ENCODE peak calls at places on chromosomes 6 and 20, in nine cellular contexts. A is prostate gland, Q is adrenal gland, V is spleen, B is upper lobe of left lung, Y is A549, D is sigmoid colon, F is esophagus squamous epithelium, Z is tibial nerve. K is an unnamed sample.

GRCh38 chr6:73134588-73134987 is 90.7 kb downstream of the KHDC1L start:
- DNase-seq in D (no peak), V (no peak), Z (no peak), A (no peak), Y (peak; percentile 56), Q (no peak), B (peak; percentile 39), F (no peak), K (no peak)

GRCh38 chr20:4932061-4932460 is 69.2 kb downstream of the SLC23A2 start:
- DNase-seq in D (no peak), Y (no peak), V (no peak), B (no peak), F (no peak), Z (no peak), Q (no peak), A (no peak), K (no peak)

GRCh38 chr20:33859157-33859695 is 48.1 kb downstream of the CHMP4B start:
- DNase-seq in D (no peak), A (no peak), Y (peak; percentile 39), B (no peak), F (no peak), Q (no peak), V (no peak), Z (no peak), K (peak; percentile 27)

GRCh38 chr6:132483779-132484679 is 28.9 kb downstream of the STX7 start:
- DNase-seq in V (no peak), A (peak; percentile 43), D (no peak), B (no peak), Z (peak; percentile 43), Y (peak; percentile 56), Q (peak; percentile 46), F (no peak), K (peak; percentile 61)

GRCh38 chr20:51412991-51413471 is 129.5 kb downstream of the NFATC2 start:
- DNase-seq in F (no peak), V (no peak), D (no peak), Z (no peak), Y (no peak), B (no peak), A (no peak), Q (no peak), K (no peak)

GRCh38 chr6:106858653-106859092 is 115.9 kb downstream of the CD24 start:
- DNase-seq in Z (no peak), D (no peak), F (no peak), Y (peak; percentile 68), V (no peak), B (no peak), Q (no peak), A (no peak), K (peak; percentile 63)

GRCh38 chr20:22106308-22106938 is 401.0 kb downstream of the PAX1 start:
- DNase-seq in Z (peak; percentile 32), Y (peak; percentile 66), A (peak; percentile 6), F (no peak), D (no peak), V (no peak), B (no peak), Q (no peak), K (no peak)

GRCh38 chr6:169371344-169372144 is 117.9 kb upstream of the THBS2 start:
- DNase-seq in V (no peak), F (no peak), B (peak; percentile 52), Q (no peak), Z (no peak), A (no peak), D (no peak), Y (peak; percentile 46), K (no peak)

GRCh38 chr6:38170666-38171065 is 351.1 kb downstream of the ZFAND3 start:
- DNase-seq in V (no peak), A (no peak), Q (no peak), D (no peak), F (no peak), Z (no peak), B (no peak), Y (no peak), K (no peak)

GRCh38 chr6:110326609-110327008 is 31.5 kb downstream of the METTL24 start:
- DNase-seq in Z (no peak), Y (no peak), A (no peak), D (no peak), F (no peak), V (no peak), B (no peak), Q (no peak), K (no peak)
- H3K4me1 ChIP-seq in Z (peaks cover 9% of the 10 kb centered on the region), Y (peaks cover 6% of the 10 kb centered on the region), A (no peaks in the 10 kb centered on the region), D (peaks cover 95% of the 10 kb centered on the region), F (peaks cover 4% of the 10 kb centered on the region), V (no peaks in the 10 kb centered on the region), B (peaks cover 13% of the 10 kb centered on the region), Q (peaks cover 44% of the 10 kb centered on the region), K (peaks cover 23% of the 10 kb centered on the region)

GRCh38 chr6:33779305-33779704 is 9.6 kb downstream of the LEMD2 start:
- DNase-seq in V (no peak), F (no peak), Z (no peak), B (no peak), Q (no peak), D (no peak), Y (no peak), A (no peak), K (no peak)

GRCh38 chr6:33776764-33777163 is 12.2 kb downstream of the LEMD2 start:
- DNase-seq in D (no peak), B (no peak), V (no peak), Y (no peak), A (no peak), F (no peak), Q (no peak), Z (no peak), K (no peak)

GRCh38 chr6:33779895-33780294 is 9.0 kb downstream of the LEMD2 start:
- DNase-seq in V (no peak), Q (no peak), Y (no peak), A (no peak), D (no peak), F (no peak), B (no peak), Z (no peak), K (no peak)

GRCh38 chr6:33777716-33778474 is 11.0 kb downstream of the LEMD2 start:
- DNase-seq in V (no peak), B (no peak), Z (no peak), F (no peak), D (no peak), Y (no peak), A (no peak), Q (no peak), K (no peak)

DNA sequence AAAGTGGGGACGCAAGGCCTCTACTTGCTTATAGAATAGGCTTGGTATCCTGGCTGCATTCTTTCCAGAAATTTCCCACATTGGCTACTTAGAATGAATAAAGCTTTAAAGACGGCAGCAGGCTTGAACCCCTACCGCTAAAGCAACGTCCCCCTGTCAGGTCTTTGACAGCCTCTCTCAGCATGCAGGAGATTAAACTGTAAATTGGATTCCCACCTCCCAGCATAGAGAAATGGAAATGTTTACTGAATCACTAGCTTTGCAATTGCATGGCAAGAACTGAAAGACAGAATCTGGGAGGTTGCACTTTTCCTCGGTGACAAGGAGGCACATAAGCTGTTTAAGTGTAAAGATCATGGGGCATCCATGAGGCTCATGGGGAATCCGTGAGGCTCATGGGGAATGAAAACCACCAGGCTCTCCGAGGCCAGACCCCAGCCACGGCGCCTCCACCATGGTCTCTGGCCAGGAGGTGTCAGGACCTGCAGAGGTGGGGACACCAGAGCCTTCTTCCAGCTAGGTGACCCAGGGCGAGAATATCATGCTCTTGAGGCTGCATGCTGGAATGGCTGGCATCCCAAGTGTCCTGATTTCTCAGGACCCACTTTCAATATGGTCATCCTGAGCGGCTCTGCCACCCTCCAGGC is 10.3 kb downstream of the LEMD2 start:
- DNase-seq in Q (no peak), Y (no peak), Z (no peak), A (no peak), D (no peak), B (no peak), V (no peak), F (no peak), K (no peak)
- TF ChIP-seq POLR2A in Q (no peak), Y (no peak), Z (no peak), A (no peak), D (no peak), B (no peak), V (no peak), F (no peak), K (no peak)

DNA sequence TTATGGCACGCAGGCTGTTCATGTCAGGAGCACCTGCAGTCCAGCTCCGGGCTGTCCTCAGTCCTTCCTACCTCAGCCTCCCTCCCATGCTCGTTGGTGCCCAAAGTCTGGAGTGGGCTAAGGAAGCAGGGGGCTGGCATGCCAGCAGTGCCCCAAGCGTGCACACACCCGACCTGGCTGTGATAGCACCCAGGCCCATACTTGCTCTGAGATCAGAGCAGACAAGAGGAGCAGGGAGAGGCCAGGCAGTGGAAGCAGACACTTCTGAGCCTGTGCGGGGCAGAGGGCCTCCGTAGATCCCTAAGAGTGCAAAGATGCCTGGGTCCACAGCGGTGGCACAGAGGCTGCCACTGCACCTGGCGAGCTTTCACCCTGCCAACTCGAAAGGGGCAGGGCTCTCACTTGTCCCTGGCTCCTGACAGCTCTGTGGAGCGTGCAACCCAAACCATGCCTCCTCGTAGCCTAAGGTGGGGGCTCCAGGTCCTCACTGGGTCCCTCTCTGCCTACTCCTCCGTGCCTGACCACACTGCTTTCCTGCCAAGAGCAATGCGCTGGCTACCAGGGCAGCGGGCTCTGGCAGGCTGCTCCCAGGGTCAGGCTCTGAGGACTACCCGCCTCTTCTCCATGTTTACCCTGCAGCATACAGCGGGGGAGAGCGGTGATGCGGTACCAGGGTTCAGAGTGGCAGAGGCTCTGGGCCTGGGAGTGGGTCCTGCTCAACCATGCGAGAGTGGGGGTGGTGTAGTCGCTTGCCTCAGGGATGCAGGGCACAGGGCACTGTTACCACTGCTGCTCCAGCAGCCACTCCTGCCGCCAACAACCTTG is 59.4 kb downstream of the MANEA start:
- DNase-seq in B (peak; percentile 30), F (no peak), A (no peak), D (no peak), Q (no peak), Y (no peak), Z (no peak), V (no peak), K (no peak)
- TF ChIP-seq CTCF in B (no peak), F (no peak), A (no peak), D (no peak), Q (no peak), Y (no peak), Z (no peak), V (no peak), K (no peak)

DNA sequence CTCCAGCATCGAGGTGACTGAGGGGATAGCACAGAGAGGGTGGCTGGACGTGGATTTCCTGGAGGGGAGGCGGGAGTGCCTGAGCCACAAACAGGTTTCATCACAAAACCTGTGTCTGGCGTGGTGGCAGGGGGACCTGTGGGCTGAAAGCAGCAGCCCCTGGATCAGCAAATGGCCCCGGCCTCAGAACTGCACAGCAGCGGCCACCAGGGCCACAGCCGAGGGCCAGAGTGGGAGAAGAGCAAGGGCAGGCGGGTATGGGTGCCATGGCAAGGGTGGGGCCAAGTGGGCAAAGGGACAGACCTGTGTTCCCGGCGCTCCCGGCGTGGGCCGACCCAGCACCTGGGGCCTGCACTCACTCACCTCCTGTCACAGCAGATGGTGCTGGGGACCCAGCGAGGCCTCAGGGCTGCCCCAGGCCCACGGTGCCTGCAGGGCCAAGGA is 19.0 kb downstream of the NTSR1 start:
- DNase-seq in V (peak; percentile 63), Y (no peak), F (no peak), B (peak; percentile 70), Q (no peak), A (no peak), D (peak; percentile 63), Z (no peak), K (no peak)
- H3K4me1 ChIP-seq in V (peaks cover 28% of the 10 kb centered on the region), Y (no peaks in the 10 kb centered on the region), F (no peaks in the 10 kb centered on the region), B (no peaks in the 10 kb centered on the region), Q (no peaks in the 10 kb centered on the region), A (no peaks in the 10 kb centered on the region), D (peaks cover 47% of the 10 kb centered on the region), Z (no peaks in the 10 kb centered on the region), K (no peaks in the 10 kb centered on the region)